ENCODE peak calls at places on chromosomes 13 and 19, in five cellular contexts. V is Peyer's patch; S is fibroblast of lung; Y is CD8-positive, alpha-beta memory T cell; X is cardiac muscle cell. L is an unnamed sample. For H3K9me3, the result is how much of the 10 kb centered on the place peaks cover.

GRCh38 chr19:51586103-51586728 is 15.1 kb downstream of the ZNF175 start:
- DNase-seq in Y (no peak), S (no peak), V (no peak), X (no peak), L (no peak)

GRCh38 chr19:15129856-15130580 is 22.8 kb downstream of the SYDE1 start:
- DNase-seq in Y (no peak), S (no peak), X (no peak), V (no peak), L (no peak)

GRCh38 chr13:98510156-98510509 is 66.8 kb downstream of the STK24 start:
- DNase-seq in Y (no peak), S (no peak), X (no peak), V (no peak), L (no peak)

GRCh38 chr13:108304170-108305068 is 34.9 kb downstream of the TNFSF13B start:
- DNase-seq in X (no peak), Y (no peak), V (no peak), S (no peak), L (no peak)

GRCh38 chr13:101397742-101398141 is 18.6 kb downstream of the NALCN start:
- DNase-seq in V (no peak), S (peak), Y (no peak), X (no peak), L (no peak)

GRCh38 chr13:52377898-52378297 is 28.1 kb downstream of the THSD1 start:
- DNase-seq in S (no peak), X (no peak), Y (no peak), V (no peak), L (no peak)

GRCh38 chr13:90510319-90510718 is 837.2 kb upstream of the MIR17HG start:
- DNase-seq in Y (no peak), X (no peak), S (no peak), V (no peak), L (no peak)

GRCh38 chr19:44553478-44554171 is 24.1 kb upstream of the CEACAM20 start:
- DNase-seq in S (no peak), Y (no peak), V (no peak), X (no peak), L (no peak)

GRCh38 chr13:109156181-109156935 is 526.9 kb downstream of the MYO16 start:
- DNase-seq in X (no peak), Y (no peak), S (peak), V (no peak), L (no peak)

GRCh38 chr13:35818577-35819165 is 312.5 kb downstream of the DCLK1 start:
- DNase-seq in S (peak), X (peak), Y (no peak), V (no peak), L (no peak)

GRCh38 chr19:30318261-30318660 is 53.9 kb upstream of the ZNF536 start:
- DNase-seq in Y (no peak), V (no peak), S (no peak), X (no peak), L (no peak)

GRCh38 chr13:59459972-59460371 is 703.8 kb downstream of the DIAPH3 start:
- DNase-seq in Y (no peak), V (no peak), X (no peak), S (peak), L (no peak)

GRCh38 chr19:43651758-43652545 is 12.3 kb upstream of the CADM4 start:
- DNase-seq in V (peak), Y (peak), X (peak), S (peak), L (no peak)

GRCh38 chr19:15945301-15945700 is 3.5 kb upstream of the OR10H4 start:
- DNase-seq in X (no peak), S (no peak), V (no peak), Y (no peak), L (no peak)

GRCh38 chr13:36345438-36346221 is 564 bp downstream of the SPART start:
- DNase-seq in X (peak), S (peak), V (peak), Y (peak), L (peak)

GRCh38 chr13:105979586-105979985 is 555.9 kb downstream of the EFNB2 start:
- DNase-seq in Y (no peak), V (peak), S (no peak), X (peak), L (no peak)

GRCh38 chr13:38667526-38668094 is 19.3 kb upstream of the FREM2 start:
- DNase-seq in V (no peak), X (no peak), Y (no peak), S (no peak), L (no peak)

GRCh38 chr13:30376426-30377311 is 45.6 kb upstream of the UBE2L5 start:
- DNase-seq in S (no peak), V (peak), Y (peak), X (peak), L (peak)

GRCh38 chr19:14519860-14520407 is 1.7 kb upstream of the DNAJB1 start:
- DNase-seq in X (no peak), Y (no peak), S (peak), V (no peak), L (no peak)

GRCh38 chr19:23799321-23799720 is 40.6 kb upstream of the ZNF681 start:
- DNase-seq in Y (peak), S (no peak), V (no peak), X (peak), L (no peak)
- H3K9me3 ChIP-seq in Y (under half), S (under half), V (under half), X (under half), L (under half)

GRCh38 chr19:41305923-41306322 is 4.0 kb upstream of the CCDC97 start:
- DNase-seq in V (no peak), S (no peak), Y (no peak), X (no peak), L (no peak)
- H3K9me3 ChIP-seq in V (under half), S (under half), Y (under half), X (under half), L (under half)

GRCh38 chr13:18960637-18961227 is 220.9 kb downstream of the TUBA3C start:
- DNase-seq in Y (no peak), X (no peak), S (no peak), V (no peak), L (no peak)

GRCh38 chr13:18959996-18960395 is 221.6 kb downstream of the TUBA3C start:
- DNase-seq in V (no peak), X (no peak), Y (no peak), S (no peak), L (no peak)

GRCh38 chr13:18961383-18962117 is 220.1 kb downstream of the TUBA3C start:
- DNase-seq in Y (no peak), S (no peak), X (no peak), V (no peak), L (no peak)

GRCh38 chr13:18964942-18965341 is 216.7 kb downstream of the TUBA3C start:
- DNase-seq in Y (no peak), S (no peak), V (no peak), X (no peak), L (peak)

GRCh38 chr13:18962168-18962734 is 219.4 kb downstream of the TUBA3C start:
- DNase-seq in X (no peak), S (no peak), V (no peak), Y (no peak), L (no peak)
- H3K9me3 ChIP-seq in X (under half), S (under half), V (under half), Y (under half), L (under half)

DNA sequence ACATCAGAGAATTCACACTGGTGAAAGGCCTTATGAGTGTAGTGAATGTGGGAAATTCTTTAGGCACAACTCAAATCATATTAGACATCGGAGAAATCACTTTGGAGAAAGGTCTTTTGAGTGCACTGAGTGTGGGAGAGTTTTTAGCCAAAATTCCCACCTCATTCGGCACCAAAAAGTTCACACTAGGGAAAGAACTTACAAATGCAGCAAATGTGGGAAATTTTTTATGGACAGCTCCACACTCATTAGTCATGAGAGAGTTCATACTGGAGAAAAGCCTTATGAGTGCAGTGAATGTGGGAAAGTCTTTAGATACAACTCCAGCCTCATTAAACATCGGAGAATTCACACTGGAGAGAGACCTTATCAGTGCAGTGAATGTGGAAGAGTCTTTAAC is 10.1 kb downstream of the ZNF17 start:
- DNase-seq in S (no peak), Y (no peak), V (no peak), X (no peak), L (no peak)
- H3K9me3 ChIP-seq in S (under half), Y (half or more), V (under half), X (under half), L (half or more)

GRCh38 chr19:20182232-20182785 is 15.3 kb downstream of the ZNF486 start:
- DNase-seq in X (no peak), S (no peak), Y (no peak), V (no peak), L (no peak)

DNA sequence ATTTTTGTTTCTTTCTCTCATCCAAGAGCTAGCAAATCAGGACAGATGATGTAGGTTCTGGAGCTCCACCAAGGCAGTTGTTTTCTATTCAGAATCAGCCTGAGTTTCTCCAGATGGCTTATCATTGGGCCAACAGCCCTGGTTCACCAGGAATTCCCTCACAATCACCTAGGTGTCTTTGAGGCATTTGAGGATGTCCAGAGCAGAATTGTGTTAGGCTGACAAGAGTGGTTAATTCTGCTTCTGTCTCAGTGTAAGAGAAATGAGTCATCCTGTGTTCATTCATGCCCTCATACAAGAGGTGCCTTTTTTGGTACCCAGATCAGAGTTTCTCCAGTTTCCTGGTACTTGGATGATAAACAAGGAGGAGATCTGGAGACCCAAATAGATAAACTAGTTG is 12.9 kb downstream of the ZNF486 start:
- DNase-seq in V (no peak), S (no peak), X (no peak), Y (no peak), L (no peak)
- H3K9me3 ChIP-seq in V (under half), S (under half), X (under half), Y (under half), L (under half)

GRCh38 chr19:36807029-36807428 is 31.2 kb downstream of the ZNF790 start:
- DNase-seq in Y (no peak), S (no peak), X (no peak), V (no peak), L (no peak)
- H3K9me3 ChIP-seq in Y (half or more), S (under half), X (under half), V (under half), L (half or more)

GRCh38 chr19:37007587-37008220 is 70.5 kb upstream of the ZNF420 start:
- DNase-seq in S (peak), V (peak), Y (peak), X (no peak), L (peak)

GRCh38 chr19:37012093-37012745 is 66.0 kb upstream of the ZNF420 start:
- DNase-seq in V (no peak), Y (no peak), S (no peak), X (no peak), L (no peak)

GRCh38 chr19:37014456-37014855 is 63.8 kb upstream of the ZNF420 start:
- DNase-seq in X (no peak), S (no peak), Y (no peak), V (no peak), L (no peak)

GRCh38 chr19:37009871-37010270 is 68.4 kb upstream of the ZNF420 start:
- DNase-seq in Y (no peak), V (no peak), S (no peak), X (no peak), L (no peak)
- H3K9me3 ChIP-seq in Y (under half), V (under half), S (under half), X (under half), L (half or more)

GRCh38 chr19:28883241-28883693 is 329.7 kb downstream of the UQCRFS1 start:
- DNase-seq in X (peak), Y (no peak), S (peak), V (no peak), L (no peak)
- H3K9me3 ChIP-seq in X (under half), Y (under half), S (under half), V (under half), L (under half)

DNA sequence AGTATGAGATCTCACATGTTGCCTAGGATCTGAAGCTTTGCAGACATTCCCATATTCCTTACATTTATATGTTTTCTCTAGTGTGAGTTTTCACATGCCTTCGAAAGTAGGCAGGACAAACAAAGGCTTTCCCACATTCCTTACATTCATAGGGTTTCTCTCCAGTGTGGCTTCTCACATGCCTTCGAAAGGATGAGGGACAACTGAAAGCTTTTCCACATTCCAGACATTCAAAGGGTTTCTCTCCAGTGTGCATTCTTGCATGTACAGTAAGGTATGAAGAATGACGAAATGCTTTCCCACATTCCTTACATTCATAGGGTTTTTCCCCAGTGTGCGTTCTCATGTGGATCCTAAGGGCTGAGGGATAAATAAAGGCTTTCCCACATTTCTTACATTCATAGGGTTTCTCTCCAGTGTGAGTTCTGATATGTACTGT is 14.2 kb downstream of the ZNF699 start:
- DNase-seq in Y (no peak), X (no peak), S (no peak), V (no peak), L (no peak)
- H3K9me3 ChIP-seq in Y (half or more), X (under half), S (under half), V (under half), L (half or more)

GRCh38 chr19:8881512-8881911 is 49.3 kb downstream of the MBD3L1 start:
- DNase-seq in S (no peak), X (no peak), Y (no peak), V (no peak), L (no peak)

GRCh38 chr19:8884416-8884815 is 52.2 kb downstream of the MBD3L1 start:
- DNase-seq in Y (no peak), S (no peak), V (no peak), X (no peak), L (no peak)

GRCh38 chr19:8890260-8890659 is 58.1 kb downstream of the MBD3L1 start:
- DNase-seq in Y (no peak), V (no peak), X (no peak), S (no peak), L (no peak)

DNA sequence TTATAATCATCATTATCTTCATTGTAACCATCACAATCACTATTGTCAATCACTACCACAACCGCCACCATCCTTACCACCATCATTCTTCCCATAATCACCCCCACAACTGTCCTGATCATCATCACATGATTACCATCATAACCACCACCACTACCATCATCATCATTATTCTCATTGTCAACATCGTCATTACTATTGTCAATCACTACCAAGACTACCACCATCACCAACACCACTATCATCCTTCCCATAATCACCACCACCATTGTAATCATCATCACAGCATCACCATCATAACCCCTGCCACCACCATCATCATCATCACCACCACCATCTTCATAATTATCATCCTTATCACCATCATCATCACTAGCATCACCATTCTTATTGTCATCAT is 55.2 kb downstream of the MBD3L1 start:
- DNase-seq in S (no peak), Y (no peak), V (no peak), X (no peak), L (no peak)
- H3K9me3 ChIP-seq in S (under half), Y (under half), V (under half), X (under half), L (under half)